ENCODE peak calls at places on chromosomes 5 and 9, in nine cellular contexts. One of them, this sample, is unnamed.
A peak's percentile ranks its signal among the peaks of the same experiment; 100 is the strongest.

GRCh38 chr9:122228191-122228905 is 409 bp downstream of the LHX6 start:
- DNase-seq in astrocyte: no peak
- DNase-seq in stomach: no peak
- DNase-seq in SK-N-SH: peak; percentile 73
- DNase-seq in lung: no peak
- DNase-seq in HCT116: no peak
- DNase-seq in tibial artery: no peak
- DNase-seq in PC-3: no peak
- DNase-seq in CD8-positive, alpha-beta T cell: no peak
- DNase-seq in this sample: no peak

GRCh38 chr9:92747459-92748232 is 17.0 kb downstream of the BICD2 start:
- DNase-seq in astrocyte: peak; percentile 34
- DNase-seq in stomach: no peak
- DNase-seq in SK-N-SH: no peak
- DNase-seq in lung: no peak
- DNase-seq in HCT116: no peak
- DNase-seq in tibial artery: no peak
- DNase-seq in PC-3: peak; percentile 13
- DNase-seq in CD8-positive, alpha-beta T cell: no peak
- DNase-seq in this sample: no peak

GRCh38 chr9:113221800-113222481 is 597 bp downstream of the SLC31A1 start:
- DNase-seq in astrocyte: no peak
- DNase-seq in stomach: no peak
- DNase-seq in SK-N-SH: peak; percentile 22
- DNase-seq in lung: no peak
- DNase-seq in HCT116: no peak
- DNase-seq in tibial artery: no peak
- DNase-seq in PC-3: peak; percentile 3
- DNase-seq in CD8-positive, alpha-beta T cell: no peak
- DNase-seq in this sample: no peak

GRCh38 chr9:85200726-85201402 is 531.3 kb downstream of the NTRK2 start:
- DNase-seq in astrocyte: peak; percentile 83
- DNase-seq in stomach: peak; percentile 77
- DNase-seq in SK-N-SH: no peak
- DNase-seq in lung: no peak
- DNase-seq in HCT116: no peak
- DNase-seq in tibial artery: peak; percentile 25
- DNase-seq in PC-3: peak; percentile 41
- DNase-seq in CD8-positive, alpha-beta T cell: no peak
- DNase-seq in this sample: no peak

GRCh38 chr5:2750758-2751464 is 566 bp downstream of the IRX2 start:
- DNase-seq in astrocyte: no peak
- DNase-seq in stomach: no peak
- DNase-seq in SK-N-SH: no peak
- DNase-seq in lung: no peak
- DNase-seq in HCT116: no peak
- DNase-seq in tibial artery: no peak
- DNase-seq in PC-3: peak; percentile 23
- DNase-seq in CD8-positive, alpha-beta T cell: no peak
- DNase-seq in this sample: no peak

GRCh38 chr5:123367739-123368138 is 55.5 kb downstream of the CEP120 start:
- DNase-seq in astrocyte: peak; percentile 9
- DNase-seq in stomach: no peak
- DNase-seq in SK-N-SH: no peak
- DNase-seq in lung: no peak
- DNase-seq in HCT116: no peak
- DNase-seq in tibial artery: no peak
- DNase-seq in PC-3: peak; percentile 31
- DNase-seq in CD8-positive, alpha-beta T cell: no peak
- DNase-seq in this sample: no peak

GRCh38 chr9:134442486-134443168 is 116.4 kb downstream of the RXRA start:
- DNase-seq in astrocyte: no peak
- DNase-seq in stomach: no peak
- DNase-seq in SK-N-SH: peak; percentile 72
- DNase-seq in lung: no peak
- DNase-seq in HCT116: no peak
- DNase-seq in tibial artery: no peak
- DNase-seq in PC-3: peak; percentile 2
- DNase-seq in CD8-positive, alpha-beta T cell: no peak
- DNase-seq in this sample: no peak

GRCh38 chr5:140108093-140109049 is 5.5 kb upstream of the PURA start:
- DNase-seq in astrocyte: no peak
- DNase-seq in stomach: peak; percentile 41
- DNase-seq in SK-N-SH: peak; percentile 58
- DNase-seq in lung: no peak
- DNase-seq in HCT116: no peak
- DNase-seq in tibial artery: peak; percentile 31
- DNase-seq in PC-3: peak; percentile 32
- DNase-seq in CD8-positive, alpha-beta T cell: peak; percentile 29
- DNase-seq in this sample: no peak

GRCh38 chr5:176624916-176625315 is 5.4 kb downstream of the SNCB start:
- DNase-seq in astrocyte: no peak
- DNase-seq in stomach: no peak
- DNase-seq in SK-N-SH: no peak
- DNase-seq in lung: no peak
- DNase-seq in HCT116: no peak
- DNase-seq in tibial artery: no peak
- DNase-seq in PC-3: no peak
- DNase-seq in CD8-positive, alpha-beta T cell: no peak
- DNase-seq in this sample: no peak

GRCh38 chr9:89168901-89169813 is 9.5 kb downstream of the SHC3 start:
- DNase-seq in astrocyte: no peak
- DNase-seq in stomach: no peak
- DNase-seq in SK-N-SH: no peak
- DNase-seq in lung: no peak
- DNase-seq in HCT116: no peak
- DNase-seq in tibial artery: no peak
- DNase-seq in PC-3: no peak
- DNase-seq in CD8-positive, alpha-beta T cell: no peak
- DNase-seq in this sample: no peak

GRCh38 chr5:150122158-150122510 is 33.5 kb downstream of the PDGFRB start:
- DNase-seq in astrocyte: no peak
- DNase-seq in stomach: peak; percentile 49
- DNase-seq in SK-N-SH: no peak
- DNase-seq in lung: no peak
- DNase-seq in HCT116: no peak
- DNase-seq in tibial artery: peak; percentile 20
- DNase-seq in PC-3: peak; percentile 31
- DNase-seq in CD8-positive, alpha-beta T cell: no peak
- DNase-seq in this sample: no peak

GRCh38 chr5:55900068-55900467 is 48.9 kb downstream of the IL31RA start:
- DNase-seq in astrocyte: no peak
- DNase-seq in stomach: no peak
- DNase-seq in SK-N-SH: no peak
- DNase-seq in lung: no peak
- DNase-seq in HCT116: no peak
- DNase-seq in tibial artery: no peak
- DNase-seq in PC-3: no peak
- DNase-seq in CD8-positive, alpha-beta T cell: no peak
- DNase-seq in this sample: no peak

GRCh38 chr9:134641173-134641985 is at the start of gene COL5A1:
- DNase-seq in astrocyte: peak; percentile 80
- DNase-seq in stomach: peak; percentile 83
- DNase-seq in SK-N-SH: peak; percentile 94
- DNase-seq in lung: peak; percentile 84
- DNase-seq in HCT116: no peak
- DNase-seq in tibial artery: peak; percentile 91
- DNase-seq in PC-3: peak; percentile 81
- DNase-seq in CD8-positive, alpha-beta T cell: no peak
- DNase-seq in this sample: peak; percentile 54

GRCh38 chr9:135789838-135790291 is 87.9 kb downstream of the KCNT1 start:
- DNase-seq in astrocyte: no peak
- DNase-seq in stomach: no peak
- DNase-seq in SK-N-SH: no peak
- DNase-seq in lung: no peak
- DNase-seq in HCT116: no peak
- DNase-seq in tibial artery: no peak
- DNase-seq in PC-3: no peak
- DNase-seq in CD8-positive, alpha-beta T cell: peak; percentile 9
- DNase-seq in this sample: no peak

GRCh38 chr5:108557686-108558085 is 175.8 kb upstream of the FBXL17 start:
- DNase-seq in astrocyte: no peak
- DNase-seq in stomach: no peak
- DNase-seq in SK-N-SH: no peak
- DNase-seq in lung: no peak
- DNase-seq in HCT116: no peak
- DNase-seq in tibial artery: no peak
- DNase-seq in PC-3: no peak
- DNase-seq in CD8-positive, alpha-beta T cell: no peak
- DNase-seq in this sample: no peak

GRCh38 chr5:137148128-137148527 is 351.0 kb downstream of the SPOCK1 start:
- DNase-seq in astrocyte: peak; percentile 76
- DNase-seq in stomach: no peak
- DNase-seq in SK-N-SH: no peak
- DNase-seq in lung: no peak
- DNase-seq in HCT116: no peak
- DNase-seq in tibial artery: no peak
- DNase-seq in PC-3: no peak
- DNase-seq in CD8-positive, alpha-beta T cell: no peak
- DNase-seq in this sample: no peak
- H3K4me1 ChIP-seq in astrocyte: peaks cover 53% of the 10 kb centered on the region
- H3K4me1 ChIP-seq in stomach: peaks cover 7% of the 10 kb centered on the region
- H3K4me1 ChIP-seq in SK-N-SH: peaks cover 2% of the 10 kb centered on the region
- H3K4me1 ChIP-seq in lung: no peaks in the 10 kb centered on the region
- H3K4me1 ChIP-seq in HCT116: no peaks in the 10 kb centered on the region
- H3K4me1 ChIP-seq in tibial artery: no peaks in the 10 kb centered on the region
- H3K4me1 ChIP-seq in PC-3: peaks cover 35% of the 10 kb centered on the region
- H3K4me1 ChIP-seq in CD8-positive, alpha-beta T cell: no peaks in the 10 kb centered on the region
- H3K4me1 ChIP-seq in this sample: no peaks in the 10 kb centered on the region

GRCh38 chr5:178325311-178326053 is 92.9 kb upstream of the PHYKPL start:
- DNase-seq in astrocyte: no peak
- DNase-seq in stomach: no peak
- DNase-seq in SK-N-SH: no peak
- DNase-seq in lung: no peak
- DNase-seq in HCT116: no peak
- DNase-seq in tibial artery: no peak
- DNase-seq in PC-3: no peak
- DNase-seq in CD8-positive, alpha-beta T cell: no peak
- DNase-seq in this sample: no peak

GRCh38 chr5:178327931-178328711 is 95.5 kb upstream of the PHYKPL start:
- DNase-seq in astrocyte: no peak
- DNase-seq in stomach: no peak
- DNase-seq in SK-N-SH: no peak
- DNase-seq in lung: no peak
- DNase-seq in HCT116: no peak
- DNase-seq in tibial artery: no peak
- DNase-seq in PC-3: no peak
- DNase-seq in CD8-positive, alpha-beta T cell: no peak
- DNase-seq in this sample: no peak

GRCh38 chr5:178327446-178327845 is 94.8 kb upstream of the PHYKPL start:
- DNase-seq in astrocyte: no peak
- DNase-seq in stomach: no peak
- DNase-seq in SK-N-SH: no peak
- DNase-seq in lung: no peak
- DNase-seq in HCT116: no peak
- DNase-seq in tibial artery: no peak
- DNase-seq in PC-3: no peak
- DNase-seq in CD8-positive, alpha-beta T cell: no peak
- DNase-seq in this sample: no peak

GRCh38 chr5:178324481-178325310 is 92.1 kb upstream of the PHYKPL start:
- DNase-seq in astrocyte: no peak
- DNase-seq in stomach: no peak
- DNase-seq in SK-N-SH: no peak
- DNase-seq in lung: no peak
- DNase-seq in HCT116: no peak
- DNase-seq in tibial artery: no peak
- DNase-seq in PC-3: no peak
- DNase-seq in CD8-positive, alpha-beta T cell: no peak
- DNase-seq in this sample: no peak

DNA sequence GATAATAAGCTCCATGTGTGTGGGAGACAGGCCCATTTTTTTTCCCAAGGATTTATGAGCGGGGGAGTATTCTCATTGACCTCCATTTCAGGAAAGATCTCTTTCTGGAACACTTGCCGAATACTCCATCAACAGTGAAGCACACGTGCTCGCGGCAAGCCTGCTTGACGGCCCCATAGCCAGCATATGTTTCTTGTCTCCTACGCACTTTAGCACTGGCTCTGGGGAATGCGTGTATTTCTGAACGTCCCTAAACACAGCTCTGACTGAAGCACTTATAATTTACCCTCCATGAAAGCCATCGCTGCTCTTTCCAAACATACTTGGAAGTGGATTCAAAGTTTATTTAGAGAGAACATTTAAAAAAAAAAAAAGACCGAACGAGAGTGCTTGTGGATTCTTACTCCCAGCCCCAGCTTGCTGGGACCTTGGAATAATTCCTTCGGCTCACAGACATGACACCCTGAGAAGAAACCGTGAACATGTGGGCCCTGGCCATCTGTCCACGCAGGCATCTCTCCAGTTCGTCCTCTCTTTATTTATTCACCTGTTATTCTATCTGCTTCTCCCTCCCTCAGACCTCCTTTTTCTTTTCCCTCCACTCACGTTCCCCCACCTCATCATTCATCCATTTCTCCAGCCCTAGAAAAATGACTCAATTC is 93.6 kb upstream of the PHYKPL start:
- DNase-seq in astrocyte: no peak
- DNase-seq in stomach: no peak
- DNase-seq in SK-N-SH: no peak
- DNase-seq in lung: no peak
- DNase-seq in HCT116: no peak
- DNase-seq in tibial artery: no peak
- DNase-seq in PC-3: no peak
- DNase-seq in CD8-positive, alpha-beta T cell: no peak
- DNase-seq in this sample: no peak
- H3K4me3 ChIP-seq in astrocyte: no peak overlapping the region
- H3K4me3 ChIP-seq in stomach: no peak overlapping the region
- H3K4me3 ChIP-seq in SK-N-SH: no peak overlapping the region
- H3K4me3 ChIP-seq in lung: no peak overlapping the region
- H3K4me3 ChIP-seq in HCT116: no peak overlapping the region
- H3K4me3 ChIP-seq in tibial artery: no peak overlapping the region
- H3K4me3 ChIP-seq in PC-3: no peak overlapping the region
- H3K4me3 ChIP-seq in CD8-positive, alpha-beta T cell: no peak overlapping the region
- H3K4me3 ChIP-seq in this sample: no peak overlapping the region

DNA sequence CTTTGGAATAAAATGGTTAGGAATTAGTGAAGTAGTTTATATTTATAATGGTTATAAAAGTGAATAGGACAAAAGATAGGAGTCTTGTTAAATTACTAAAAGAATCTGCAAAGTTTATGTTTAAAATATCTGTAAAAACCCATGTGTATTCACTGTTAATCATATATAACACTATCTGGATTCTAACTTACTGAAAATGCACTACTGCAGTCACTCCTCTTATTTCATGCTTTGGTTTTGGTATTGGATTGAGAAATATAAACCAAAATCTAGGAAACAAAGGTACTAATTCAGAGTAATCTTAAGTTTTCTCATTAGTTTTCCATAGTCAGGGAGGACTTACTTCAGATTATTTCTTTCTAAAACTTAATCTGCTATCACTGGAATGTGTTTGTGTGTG is 49.5 kb downstream of the ST8SIA4 start:
- DNase-seq in astrocyte: no peak
- DNase-seq in stomach: no peak
- DNase-seq in SK-N-SH: no peak
- DNase-seq in lung: no peak
- DNase-seq in HCT116: no peak
- DNase-seq in tibial artery: no peak
- DNase-seq in PC-3: no peak
- DNase-seq in CD8-positive, alpha-beta T cell: no peak
- DNase-seq in this sample: no peak
- H3K27ac ChIP-seq in astrocyte: no peak overlapping the region
- H3K27ac ChIP-seq in stomach: no peak overlapping the region
- H3K27ac ChIP-seq in SK-N-SH: no peak overlapping the region
- H3K27ac ChIP-seq in lung: no peak overlapping the region
- H3K27ac ChIP-seq in HCT116: no peak overlapping the region
- H3K27ac ChIP-seq in tibial artery: no peak overlapping the region
- H3K27ac ChIP-seq in PC-3: no peak overlapping the region
- H3K27ac ChIP-seq in CD8-positive, alpha-beta T cell: no peak overlapping the region
- H3K27ac ChIP-seq in this sample: no peak overlapping the region

GRCh38 chr9:70054546-70054945 is 10.9 kb downstream of the MAMDC2 start:
- DNase-seq in astrocyte: no peak
- DNase-seq in stomach: no peak
- DNase-seq in SK-N-SH: no peak
- DNase-seq in lung: no peak
- DNase-seq in HCT116: no peak
- DNase-seq in tibial artery: no peak
- DNase-seq in PC-3: no peak
- DNase-seq in CD8-positive, alpha-beta T cell: no peak
- DNase-seq in this sample: no peak
- H3K4me1 ChIP-seq in astrocyte: peaks cover 11% of the 10 kb centered on the region
- H3K4me1 ChIP-seq in stomach: peaks cover 95% of the 10 kb centered on the region
- H3K4me1 ChIP-seq in SK-N-SH: peaks cover 2% of the 10 kb centered on the region
- H3K4me1 ChIP-seq in lung: peaks cover 8% of the 10 kb centered on the region
- H3K4me1 ChIP-seq in HCT116: peaks cover 35% of the 10 kb centered on the region
- H3K4me1 ChIP-seq in tibial artery: no peaks in the 10 kb centered on the region
- H3K4me1 ChIP-seq in PC-3: peaks cover 17% of the 10 kb centered on the region
- H3K4me1 ChIP-seq in CD8-positive, alpha-beta T cell: no peaks in the 10 kb centered on the region
- H3K4me1 ChIP-seq in this sample: no peaks in the 10 kb centered on the region